ENCODE peak calls at places on chromosome 11, in four cellular contexts. One of them, this sample, is unnamed.

GRCh38 chr11:65859812-65860277 is 388 bp upstream of the MUS81 start:
- DNase-seq in SK-N-SH: no peak
- DNase-seq in K562: no peak
- DNase-seq in GM12878: no peak
- DNase-seq in this sample: peak; percentile 40

GRCh38 chr11:45456686-45457085 is 170.5 kb upstream of the SYT13 start:
- DNase-seq in SK-N-SH: no peak
- DNase-seq in K562: peak; percentile 3
- DNase-seq in GM12878: no peak
- DNase-seq in this sample: no peak

GRCh38 chr11:118921929-118922744 is 3.6 kb downstream of the BCL9L start:
- DNase-seq in SK-N-SH: peak; percentile 80
- DNase-seq in K562: no peak
- DNase-seq in GM12878: no peak
- DNase-seq in this sample: peak; percentile 76

GRCh38 chr11:123374622-123374968 is 55.5 kb upstream of the GRAMD1B start:
- DNase-seq in SK-N-SH: no peak
- DNase-seq in K562: no peak
- DNase-seq in GM12878: no peak
- DNase-seq in this sample: no peak

GRCh38 chr11:112292785-112293407 is 32.2 kb upstream of the PLET1 start:
- DNase-seq in SK-N-SH: no peak
- DNase-seq in K562: no peak
- DNase-seq in GM12878: no peak
- DNase-seq in this sample: no peak

GRCh38 chr11:36253238-36253637 is 36.0 kb downstream of the COMMD9 start:
- DNase-seq in SK-N-SH: peak; percentile 88
- DNase-seq in K562: no peak
- DNase-seq in GM12878: no peak
- DNase-seq in this sample: no peak

GRCh38 chr11:22163394-22163797 is 29.5 kb upstream of the ANO5 start:
- DNase-seq in SK-N-SH: no peak
- DNase-seq in K562: no peak
- DNase-seq in GM12878: peak; percentile 9
- DNase-seq in this sample: no peak

GRCh38 chr11:86069408-86070086 is 663 bp upstream of the PICALM start:
- DNase-seq in SK-N-SH: peak; percentile 22
- DNase-seq in K562: peak; percentile 83
- DNase-seq in GM12878: peak; percentile 62
- DNase-seq in this sample: no peak

GRCh38 chr11:65919151-65920034 is at the start of gene DRAP1:
- DNase-seq in SK-N-SH: peak; percentile 100
- DNase-seq in K562: peak; percentile 99
- DNase-seq in GM12878: peak; percentile 64
- DNase-seq in this sample: peak; percentile 99

GRCh38 chr11:70498171-70498571 is 99.8 kb downstream of the CTTN start:
- DNase-seq in SK-N-SH: no peak
- DNase-seq in K562: no peak
- DNase-seq in GM12878: no peak
- DNase-seq in this sample: no peak

GRCh38 chr11:82846037-82846383 is 54.2 kb downstream of the PRCP start:
- DNase-seq in SK-N-SH: no peak
- DNase-seq in K562: no peak
- DNase-seq in GM12878: no peak
- DNase-seq in this sample: no peak

GRCh38 chr11:119194811-119195210 is 9.5 kb downstream of the NHERF4 start:
- DNase-seq in SK-N-SH: no peak
- DNase-seq in K562: no peak
- DNase-seq in GM12878: no peak
- DNase-seq in this sample: no peak

GRCh38 chr11:3340025-3340424 is 38.9 kb downstream of the ZNF195 start:
- DNase-seq in SK-N-SH: no peak
- DNase-seq in K562: peak; percentile 84
- DNase-seq in GM12878: no peak
- DNase-seq in this sample: no peak

GRCh38 chr11:8814209-8814922 is 96.6 kb upstream of the AKIP1 start:
- DNase-seq in SK-N-SH: no peak
- DNase-seq in K562: no peak
- DNase-seq in GM12878: no peak
- DNase-seq in this sample: no peak

GRCh38 chr11:111561801-111562325 is 21.3 kb downstream of the LAYN start:
- DNase-seq in SK-N-SH: no peak
- DNase-seq in K562: no peak
- DNase-seq in GM12878: no peak
- DNase-seq in this sample: no peak

GRCh38 chr11:41786087-41786486 is 326.6 kb upstream of the LRRC4C start:
- DNase-seq in SK-N-SH: no peak
- DNase-seq in K562: no peak
- DNase-seq in GM12878: no peak
- DNase-seq in this sample: no peak

GRCh38 chr11:75103380-75104026 is 6.8 kb upstream of the OR2AT4 start:
- DNase-seq in SK-N-SH: no peak
- DNase-seq in K562: peak; percentile 84
- DNase-seq in GM12878: peak; percentile 50
- DNase-seq in this sample: no peak

GRCh38 chr11:120682866-120683265 is 171.3 kb downstream of the GRIK4 start:
- DNase-seq in SK-N-SH: no peak
- DNase-seq in K562: no peak
- DNase-seq in GM12878: no peak
- DNase-seq in this sample: no peak

GRCh38 chr11:10617551-10617950 is 49.1 kb upstream of the LYVE1 start:
- DNase-seq in SK-N-SH: no peak
- DNase-seq in K562: no peak
- DNase-seq in GM12878: no peak
- DNase-seq in this sample: no peak

DNA sequence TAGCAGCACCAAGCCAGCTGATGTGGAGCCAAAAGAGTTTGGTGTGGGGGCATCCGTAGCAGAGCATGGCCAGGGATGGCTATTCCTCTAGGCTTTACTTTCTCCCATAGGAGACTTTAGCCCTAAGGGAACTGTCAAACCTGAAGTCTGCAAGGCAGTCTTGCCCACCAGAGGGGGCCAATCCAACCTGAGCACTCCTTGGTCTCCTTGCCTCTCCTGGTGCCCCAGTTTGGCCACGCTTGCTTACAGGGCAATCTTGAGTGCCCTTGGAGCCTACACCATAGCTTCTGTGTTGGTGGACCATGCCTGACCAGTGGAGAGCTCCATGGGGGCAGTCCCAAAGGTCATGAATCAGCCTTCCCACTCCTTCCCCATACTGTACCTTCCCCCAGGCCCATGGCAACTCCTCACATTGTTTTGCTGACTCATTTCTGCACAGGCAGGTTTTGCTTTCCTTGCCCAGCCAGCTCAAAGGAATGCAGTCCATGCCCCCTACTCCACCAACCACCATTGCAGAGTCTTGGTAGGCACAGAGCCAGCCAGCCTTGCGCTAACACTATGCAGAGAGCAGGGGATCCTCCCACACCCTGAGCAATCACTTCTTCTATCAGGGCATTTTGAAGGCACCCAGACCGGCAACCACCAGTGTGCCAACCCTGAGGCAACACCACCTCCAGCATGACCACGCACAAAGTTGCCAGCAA is 1421.2 kb upstream of the RAG2 start:
- DNase-seq in SK-N-SH: no peak
- DNase-seq in K562: no peak
- DNase-seq in GM12878: no peak
- DNase-seq in this sample: peak; percentile 10
- TF ChIP-seq USF1 in SK-N-SH: no peak
- TF ChIP-seq USF1 in K562: no peak
- TF ChIP-seq USF1 in GM12878: no peak
- TF ChIP-seq USF1 in this sample: no peak

GRCh38 chr11:20207781-20208621 is 47.7 kb upstream of the DBX1 start:
- DNase-seq in SK-N-SH: no peak
- DNase-seq in K562: no peak
- DNase-seq in GM12878: no peak
- DNase-seq in this sample: peak; percentile 54

GRCh38 chr11:20211691-20212090 is 51.4 kb upstream of the DBX1 start:
- DNase-seq in SK-N-SH: no peak
- DNase-seq in K562: no peak
- DNase-seq in GM12878: no peak
- DNase-seq in this sample: no peak

GRCh38 chr11:20208622-20209090 is 48.4 kb upstream of the DBX1 start:
- DNase-seq in SK-N-SH: no peak
- DNase-seq in K562: no peak
- DNase-seq in GM12878: no peak
- DNase-seq in this sample: peak; percentile 55

DNA sequence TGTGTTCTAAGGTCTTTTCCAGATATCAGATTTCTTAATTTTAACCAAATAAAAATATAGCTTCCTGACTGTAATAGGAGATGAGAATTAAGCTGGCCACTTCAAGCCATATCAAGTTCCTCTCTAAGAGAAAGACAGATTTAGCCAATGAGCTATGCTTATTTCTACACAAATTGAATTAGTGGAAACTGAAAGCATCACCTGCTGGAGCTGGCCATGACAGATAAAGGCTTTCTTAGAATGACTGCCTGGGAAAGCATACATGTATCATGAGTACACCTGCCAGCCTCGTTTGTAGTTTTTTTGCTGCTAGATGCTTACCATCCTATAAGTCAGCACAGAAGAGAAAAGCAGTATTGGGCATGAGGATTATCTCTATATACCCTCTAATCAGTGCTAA is 53.5 kb upstream of the DBX1 start:
- DNase-seq in SK-N-SH: no peak
- DNase-seq in K562: no peak
- DNase-seq in GM12878: no peak
- DNase-seq in this sample: no peak
- TF ChIP-seq USF1 in SK-N-SH: no peak
- TF ChIP-seq USF1 in K562: no peak
- TF ChIP-seq USF1 in GM12878: no peak
- TF ChIP-seq USF1 in this sample: no peak

DNA sequence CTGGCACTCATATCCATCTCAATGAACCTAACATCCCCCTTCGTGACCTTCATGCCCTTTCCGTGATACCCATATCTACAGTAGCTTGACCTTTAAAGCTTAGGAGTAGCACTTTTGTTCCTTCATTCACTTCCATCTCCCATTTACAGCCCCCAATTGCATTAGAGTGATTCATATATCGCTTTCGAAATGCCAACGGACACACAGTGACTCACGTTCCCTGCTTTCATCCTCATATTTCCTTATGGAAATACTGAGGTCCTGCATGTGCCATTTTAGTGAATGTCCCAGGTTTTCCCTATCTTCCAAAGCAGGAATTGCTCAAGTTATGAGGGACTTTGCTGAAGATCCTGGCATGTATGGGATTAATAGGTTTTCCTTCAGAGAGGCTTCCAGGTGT is 44.3 kb upstream of the CEP126 start:
- DNase-seq in SK-N-SH: no peak
- DNase-seq in K562: no peak
- DNase-seq in GM12878: no peak
- DNase-seq in this sample: no peak
- TF ChIP-seq USF1 in SK-N-SH: no peak
- TF ChIP-seq USF1 in K562: no peak
- TF ChIP-seq USF1 in GM12878: no peak
- TF ChIP-seq USF1 in this sample: no peak

DNA sequence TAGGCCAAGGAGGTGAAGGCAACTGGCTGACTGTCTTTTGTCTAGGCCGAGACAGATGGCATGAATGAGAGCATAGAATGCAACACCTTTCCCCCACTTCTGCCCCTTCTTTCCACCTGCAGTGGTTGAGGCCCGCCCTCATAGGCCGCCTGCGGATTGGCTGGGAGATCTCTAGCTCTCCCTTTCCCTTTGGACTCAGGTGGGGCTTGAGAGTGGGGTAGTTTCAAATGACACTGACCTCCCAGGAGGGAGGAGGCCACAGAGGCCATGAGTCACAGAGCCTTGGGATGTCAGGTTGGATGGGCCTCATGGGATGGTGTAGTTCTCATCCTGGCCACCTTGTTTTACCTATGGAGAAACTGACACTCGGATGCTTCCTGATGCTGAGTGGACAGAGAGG is 9.1 kb downstream of the MICAL2 start:
- DNase-seq in SK-N-SH: no peak
- DNase-seq in K562: no peak
- DNase-seq in GM12878: no peak
- DNase-seq in this sample: no peak
- TF ChIP-seq USF1 in SK-N-SH: no peak
- TF ChIP-seq USF1 in K562: no peak
- TF ChIP-seq USF1 in GM12878: no peak
- TF ChIP-seq USF1 in this sample: no peak

DNA sequence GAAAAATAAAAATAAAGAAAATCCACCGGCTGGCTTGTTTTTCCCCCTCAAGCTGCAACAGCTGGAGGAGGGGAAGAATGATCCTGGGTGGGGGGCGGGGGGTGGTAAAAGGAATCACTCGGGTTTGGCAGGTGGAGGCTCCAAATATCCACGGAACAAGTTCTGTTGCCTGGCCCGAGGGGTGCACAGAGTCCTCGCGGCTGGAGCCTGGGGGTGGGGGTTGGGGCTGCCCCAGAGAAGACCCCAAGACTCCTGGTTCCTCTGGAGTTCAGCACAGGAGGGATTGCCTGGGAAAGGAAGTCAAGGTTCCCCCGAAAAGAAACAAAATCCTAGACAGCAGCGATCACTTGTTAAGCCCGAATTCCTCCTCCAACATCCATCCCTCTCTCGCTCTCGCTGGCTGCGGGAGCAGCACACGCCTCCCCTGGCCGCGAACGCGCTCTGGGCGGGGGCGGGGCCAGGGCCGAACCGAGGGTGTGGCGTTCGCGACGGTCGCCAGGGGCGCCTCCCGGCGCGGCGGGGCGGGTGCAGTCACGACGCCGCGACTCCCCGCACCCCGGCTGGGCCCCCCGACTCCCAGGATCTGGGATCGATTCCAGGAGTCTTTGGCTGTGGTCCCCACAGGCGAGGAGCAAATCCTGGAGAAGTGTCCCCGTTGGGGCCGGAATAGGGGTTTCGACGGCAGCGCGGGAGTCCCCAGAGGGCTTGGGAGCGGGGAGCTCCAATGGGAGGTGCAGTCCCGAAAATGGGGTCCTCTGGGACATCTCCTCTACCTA is at the start of gene KCNA4:
- DNase-seq in SK-N-SH: peak; percentile 66
- DNase-seq in K562: peak; percentile 28
- DNase-seq in GM12878: no peak
- DNase-seq in this sample: peak; percentile 68
- TF ChIP-seq USF1 in SK-N-SH: no peak
- TF ChIP-seq USF1 in K562: no peak
- TF ChIP-seq USF1 in GM12878: no peak
- TF ChIP-seq USF1 in this sample: no peak